ENCODE peak calls at places on chromosomes 13 and 19, in nine cellular contexts. I is brain microvascular endothelial cell; S is neuronal stem cell; V is RWPE1; Z is IMR-90; E is naive thymus-derived CD4-positive, alpha-beta T cell; M is mammary epithelial cell; N is epithelial cell of prostate; R is thoracic aorta. C is an unnamed sample.

GRCh38 chr13:99577934-99578917 is 77.0 kb downstream of the TM9SF2 start:
- DNase-seq in R (no peak), S (no peak), N (no peak), I (no peak), M (no peak), Z (no peak), E (no peak), V (no peak), C (no peak)

GRCh38 chr19:48671456-48671995 is 1.3 kb downstream of the NTN5 start:
- DNase-seq in M (no peak), R (no peak), S (no peak), V (no peak), E (no peak), I (no peak), N (no peak), Z (no peak), C (no peak)

GRCh38 chr19:49589391-49589790 is 1.6 kb upstream of the PRR12 start:
- DNase-seq in N (no peak), I (no peak), E (no peak), Z (no peak), R (no peak), M (peak), V (no peak), S (no peak), C (no peak)

GRCh38 chr19:1503089-1503924 is 9.5 kb downstream of the ADAMTSL5 start:
- DNase-seq in E (peak), R (no peak), V (no peak), Z (peak), N (no peak), I (peak), S (no peak), M (no peak), C (peak)

GRCh38 chr19:17778621-17779280 is 16.2 kb upstream of the B3GNT3 start:
- DNase-seq in M (no peak), S (peak), Z (no peak), V (no peak), E (no peak), N (no peak), I (no peak), R (no peak), C (no peak)

GRCh38 chr13:66859078-66859477 is 371.1 kb downstream of the PCDH9 start:
- DNase-seq in Z (peak), V (no peak), E (no peak), R (no peak), M (no peak), I (no peak), N (no peak), S (no peak), C (no peak)

GRCh38 chr19:1668339-1669123 is 16.1 kb upstream of the TCF3 start:
- DNase-seq in R (no peak), V (no peak), N (no peak), S (no peak), I (no peak), E (no peak), Z (no peak), M (no peak), C (peak)

GRCh38 chr13:99486996-99487395 is 14.3 kb upstream of the TM9SF2 start:
- DNase-seq in M (no peak), S (no peak), R (no peak), I (no peak), V (no peak), E (no peak), Z (no peak), N (no peak), C (no peak)

GRCh38 chr19:45767410-45767880 is 1.6 kb downstream of the SIX5 start:
- DNase-seq in S (peak), R (no peak), Z (peak), N (no peak), V (peak), I (peak), E (no peak), M (peak), C (peak)

GRCh38 chr19:2288743-2289713 is 7.1 kb upstream of the PEAK3 start:
- DNase-seq in N (no peak), E (peak), Z (no peak), R (no peak), V (no peak), S (no peak), M (no peak), I (no peak), C (no peak)

GRCh38 chr19:7687177-7687576 is 6.5 kb downstream of the TRAPPC5 start:
- DNase-seq in V (no peak), R (no peak), I (no peak), Z (no peak), N (no peak), E (no peak), M (no peak), S (no peak), C (no peak)

GRCh38 chr19:17515408-17516149 is 4.1 kb downstream of the PGLS start:
- DNase-seq in M (no peak), S (no peak), Z (no peak), I (no peak), V (no peak), N (no peak), R (no peak), E (no peak), C (no peak)

GRCh38 chr13:27353653-27354052 is 70.8 kb upstream of the GTF3A start:
- DNase-seq in M (no peak), S (no peak), V (no peak), E (no peak), I (no peak), N (no peak), R (no peak), Z (no peak), C (no peak)

GRCh38 chr19:4969772-4970531 is 1.0 kb downstream of the KDM4B start:
- DNase-seq in M (peak), S (peak), R (no peak), I (no peak), Z (no peak), N (no peak), E (peak), V (no peak), C (no peak)

GRCh38 chr13:23848019-23848418 is 41.2 kb downstream of the MIPEP start:
- DNase-seq in M (no peak), E (no peak), Z (no peak), R (no peak), S (no peak), V (no peak), I (no peak), N (no peak), C (no peak)

GRCh38 chr19:14495678-14496028 is 274 bp downstream of the GIPC1 start:
- DNase-seq in I (no peak), R (no peak), E (no peak), Z (no peak), N (no peak), M (no peak), V (no peak), S (no peak), C (peak)
- H3K27ac ChIP-seq in I (peak), R (peak), E (peak), Z (peak), N (peak), M (peak), V (peak), S (no peak), C (peak)

DNA sequence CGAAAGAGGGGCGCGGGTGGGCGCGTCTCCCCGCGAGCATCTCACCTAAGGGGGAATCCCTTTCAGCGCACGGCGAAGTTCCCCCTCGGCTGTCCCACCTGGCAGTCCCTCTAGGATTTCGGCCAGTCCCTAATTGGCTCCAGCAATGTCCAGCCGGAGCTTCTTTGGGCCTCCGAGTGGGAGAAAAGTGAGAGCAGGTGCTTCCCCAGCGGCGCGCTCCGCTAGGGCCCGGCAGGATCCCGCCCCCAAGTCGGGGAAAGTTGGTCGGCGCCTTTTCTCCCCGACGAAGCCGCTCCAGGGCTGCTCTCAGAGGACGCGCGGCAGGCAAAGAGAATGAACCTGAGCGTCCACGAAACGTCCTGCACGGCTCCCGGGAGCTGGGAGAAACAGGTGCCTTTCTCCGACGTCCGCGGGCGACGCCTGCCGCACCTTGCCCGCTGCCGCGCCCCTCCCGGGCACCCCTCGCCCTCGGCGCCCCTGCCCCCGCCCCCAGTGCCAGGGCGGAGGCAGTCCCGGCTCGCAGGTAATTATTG is 366 bp upstream of the KL start:
- DNase-seq in Z (no peak), N (no peak), R (no peak), S (no peak), V (no peak), M (no peak), I (no peak), E (no peak), C (peak)
- H3K27ac ChIP-seq in Z (no peak), N (no peak), R (no peak), S (no peak), V (no peak), M (no peak), I (no peak), E (no peak), C (no peak)

GRCh38 chr13:29955137-29955650 is 104.8 kb upstream of the UBL3 start:
- DNase-seq in V (no peak), I (no peak), M (no peak), E (no peak), Z (no peak), R (no peak), S (no peak), N (no peak), C (no peak)

GRCh38 chr13:29956771-29957170 is 106.4 kb upstream of the UBL3 start:
- DNase-seq in S (no peak), Z (no peak), M (no peak), I (no peak), N (no peak), V (no peak), E (no peak), R (no peak), C (peak)

GRCh38 chr13:29953542-29953941 is 103.1 kb upstream of the UBL3 start:
- DNase-seq in Z (no peak), V (no peak), I (no peak), S (no peak), M (no peak), R (no peak), N (no peak), E (no peak), C (no peak)

GRCh38 chr13:29952245-29952644 is 101.8 kb upstream of the UBL3 start:
- DNase-seq in V (no peak), I (no peak), R (no peak), N (no peak), E (no peak), S (no peak), Z (no peak), M (no peak), C (no peak)

GRCh38 chr13:29954082-29955043 is 103.9 kb upstream of the UBL3 start:
- DNase-seq in N (no peak), M (no peak), V (no peak), I (no peak), Z (no peak), R (no peak), S (no peak), E (peak), C (no peak)
- H3K27ac ChIP-seq in N (no peak), M (no peak), V (no peak), I (no peak), Z (no peak), R (no peak), S (no peak), E (peak), C (no peak)

GRCh38 chr13:77323858-77324257 is 3.0 kb downstream of the MYCBP2 start:
- DNase-seq in S (no peak), E (no peak), V (no peak), I (no peak), Z (no peak), M (no peak), R (no peak), N (no peak), C (no peak)

GRCh38 chr13:77326905-77327604 is at the start of gene MYCBP2:
- DNase-seq in E (peak), R (peak), S (peak), Z (peak), V (peak), I (peak), N (peak), M (peak), C (peak)

GRCh38 chr13:77329133-77330008 is 2.5 kb upstream of the MYCBP2 start:
- DNase-seq in I (peak), R (peak), M (peak), E (peak), S (peak), V (peak), Z (peak), N (peak), C (peak)

GRCh38 chr13:77328819-77329132 is 1.9 kb upstream of the MYCBP2 start:
- DNase-seq in N (no peak), R (no peak), V (no peak), S (no peak), Z (no peak), I (no peak), E (no peak), M (no peak), C (no peak)

DNA sequence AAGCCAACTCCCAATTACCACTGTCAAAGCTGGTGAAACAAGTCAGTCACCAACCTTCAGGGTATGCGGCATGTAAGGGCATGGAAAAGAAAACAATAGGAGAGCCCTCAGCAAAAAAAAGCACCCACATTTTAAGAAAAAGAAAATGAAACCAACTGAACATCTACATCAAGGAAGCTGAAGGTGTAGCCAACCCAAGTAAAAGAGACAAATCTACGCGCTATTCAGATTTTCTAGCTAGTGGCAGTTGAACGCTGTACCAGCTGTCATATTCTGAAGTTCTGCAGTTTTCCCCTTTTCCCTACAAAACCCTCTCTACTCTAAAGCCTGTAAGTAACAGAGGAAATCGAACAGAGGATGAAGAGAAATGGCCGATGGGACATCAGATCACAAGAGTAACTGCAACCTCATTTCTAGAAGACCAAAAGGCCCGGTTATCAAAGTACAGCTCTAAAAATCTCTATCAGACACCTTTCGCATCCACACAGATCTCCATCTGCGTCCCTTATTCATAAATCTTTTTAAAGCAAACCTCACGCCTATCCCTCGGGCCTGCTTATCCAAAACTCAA is 1.4 kb downstream of the MYCBP2 start:
- DNase-seq in V (peak), S (no peak), R (no peak), N (peak), E (peak), I (no peak), Z (no peak), M (peak), C (no peak)
- H3K27ac ChIP-seq in V (peak), S (no peak), R (peak), N (peak), E (peak), I (no peak), Z (peak), M (peak), C (no peak)

DNA sequence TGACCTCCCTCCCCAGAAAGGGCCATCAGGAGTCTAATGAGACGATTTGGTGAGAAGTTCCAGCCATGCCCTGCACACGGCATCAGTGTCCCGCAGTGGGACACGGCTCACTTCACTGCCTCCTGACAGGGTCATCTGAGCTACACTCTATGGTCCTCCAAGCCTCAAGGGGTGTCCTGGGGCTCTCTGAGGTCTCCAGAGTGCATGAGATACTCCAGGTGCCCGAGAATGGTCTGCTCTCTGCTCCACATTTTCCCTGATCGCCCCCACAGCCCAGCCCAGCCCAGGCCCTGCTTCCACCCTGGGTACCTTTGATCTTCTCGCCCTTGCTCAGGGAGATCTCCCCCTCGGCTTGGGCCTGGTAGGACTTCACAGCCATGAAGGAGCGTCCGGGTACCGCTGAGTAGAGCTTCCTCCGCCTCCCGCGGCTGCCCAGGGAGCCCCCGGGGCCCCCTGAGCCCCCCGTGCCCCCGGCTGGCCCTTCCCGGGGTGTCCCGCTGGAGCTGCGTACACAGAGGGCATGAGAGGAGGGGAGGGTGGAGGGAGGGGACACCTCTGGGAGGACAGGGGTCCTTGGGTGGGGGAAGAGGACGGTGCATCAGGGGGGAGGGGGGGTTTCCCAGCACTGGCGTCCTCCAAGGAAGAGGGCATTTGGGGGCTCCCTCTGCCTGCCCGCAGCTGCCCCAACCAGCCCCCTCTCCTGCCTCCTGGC is 17.3 kb downstream of the SHANK1 start:
- DNase-seq in M (no peak), S (no peak), E (no peak), R (no peak), V (no peak), Z (no peak), N (no peak), I (no peak), C (no peak)
- H3K27ac ChIP-seq in M (no peak), S (no peak), E (no peak), R (no peak), V (no peak), Z (no peak), N (no peak), I (no peak), C (no peak)

GRCh38 chr13:98445340-98446233 is 131.3 kb downstream of the STK24 start:
- DNase-seq in M (peak), I (peak), S (peak), V (peak), Z (peak), N (no peak), R (no peak), E (peak), C (peak)
- H3K27ac ChIP-seq in M (no peak), I (no peak), S (no peak), V (peak), Z (no peak), N (peak), R (no peak), E (peak), C (no peak)

GRCh38 chr19:43503501-43504425 is 783 bp downstream of the PHLDB3 start:
- DNase-seq in Z (peak), M (peak), R (peak), E (peak), N (no peak), S (peak), I (peak), V (peak), C (peak)
- H3K27ac ChIP-seq in Z (peak), M (peak), R (peak), E (peak), N (peak), S (no peak), I (peak), V (peak), C (peak)

GRCh38 chr13:103517066-103517767 is 451.0 kb upstream of the SLC10A2 start:
- DNase-seq in R (no peak), Z (no peak), N (no peak), E (no peak), I (no peak), S (no peak), V (no peak), M (no peak), C (no peak)
- H3K27ac ChIP-seq in R (no peak), Z (no peak), N (no peak), E (no peak), I (no peak), S (no peak), V (no peak), M (no peak), C (no peak)

GRCh38 chr13:45472171-45472705 is 7.5 kb downstream of the COG3 start:
- DNase-seq in V (no peak), E (no peak), Z (peak), I (no peak), R (no peak), S (no peak), N (no peak), M (no peak), C (no peak)
- H3K27ac ChIP-seq in V (peak), E (no peak), Z (no peak), I (no peak), R (no peak), S (no peak), N (no peak), M (no peak), C (no peak)

GRCh38 chr13:111280666-111281577 is 39.5 kb upstream of the TEX29 start:
- DNase-seq in V (no peak), R (no peak), N (no peak), E (no peak), S (no peak), Z (peak), I (peak), M (no peak), C (no peak)
- H3K27ac ChIP-seq in V (no peak), R (peak), N (peak), E (no peak), S (no peak), Z (peak), I (peak), M (no peak), C (no peak)